ENCODE peak calls at places on chromosomes 5 and 9, in seven cellular contexts. H is IMR-90, R is astrocyte, S is HCT116, N is OCI-LY7, W is DND-41, M is H9. K is an unnamed sample.

GRCh38 chr5:75167345-75167744 is 69.3 kb downstream of the ANKRD31 start:
- DNase-seq in W (no peak), H (no peak), N (no peak), S (peak), M (peak), R (no peak), K (no peak)

GRCh38 chr9:116152941-116153764 is 438 bp upstream of the PAPPA start:
- DNase-seq in N (no peak), M (peak), S (no peak), W (no peak), H (peak), R (peak), K (no peak)

GRCh38 chr5:40385544-40385943 is 294.2 kb upstream of the PTGER4 start:
- DNase-seq in S (peak), M (peak), R (peak), H (peak), W (no peak), N (no peak), K (no peak)

GRCh38 chr9:73176450-73176875 is 24.8 kb downstream of the ANXA1 start:
- DNase-seq in M (no peak), N (no peak), R (peak), H (no peak), W (no peak), S (peak), K (no peak)

GRCh38 chr9:97046228-97046627 is 7.3 kb upstream of the CTSV start:
- DNase-seq in S (peak), W (no peak), H (peak), R (peak), N (no peak), M (peak), K (no peak)

GRCh38 chr5:147327421-147327820 is 92.6 kb downstream of the STK32A start:
- DNase-seq in M (no peak), R (no peak), W (no peak), H (no peak), N (no peak), S (no peak), K (no peak)

GRCh38 chr9:37255944-37256862 is 135.8 kb downstream of the ZCCHC7 start:
- DNase-seq in S (no peak), N (no peak), W (no peak), H (no peak), R (no peak), M (no peak), K (no peak)

GRCh38 chr9:19229725-19230355 is 653 bp upstream of the DENND4C start:
- DNase-seq in N (peak), M (peak), W (peak), S (peak), R (peak), H (no peak), K (peak)

GRCh38 chr5:76715734-76716455 is at the start of gene F2R:
- DNase-seq in R (peak), S (no peak), H (peak), N (no peak), W (peak), M (peak), K (no peak)

GRCh38 chr9:82880353-82880752 is 182.6 kb downstream of the RASEF start:
- DNase-seq in N (no peak), H (no peak), W (no peak), M (no peak), S (no peak), R (no peak), K (no peak)

DNA sequence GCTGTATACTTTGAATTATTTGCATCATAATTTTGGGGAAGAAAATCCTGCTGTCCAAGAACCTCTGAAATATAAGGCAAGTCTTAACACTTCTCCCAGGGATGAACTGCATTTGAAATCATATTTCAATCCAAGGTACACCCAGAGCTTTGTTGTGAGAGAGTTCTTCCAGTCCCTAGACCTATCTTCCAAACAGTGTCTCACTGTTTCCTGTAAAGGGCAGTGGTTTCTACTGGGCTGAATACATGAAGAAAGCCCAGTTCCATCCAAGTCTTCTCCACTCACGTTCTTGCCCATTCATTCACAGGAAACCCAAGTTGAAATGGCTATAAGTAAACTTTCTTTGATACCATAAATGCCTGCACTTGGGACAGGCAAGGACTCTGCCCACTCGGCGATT is 108.3 kb upstream of the LHFPL2 start:
- DNase-seq in M (no peak), H (no peak), R (no peak), N (no peak), S (no peak), W (no peak), K (no peak)
- H2AFZ ChIP-seq in M (no peak), H (no peak), R (no peak), N (peak), S (no peak), W (no peak), K (no peak)

GRCh38 chr5:112604741-112605390 is 132.8 kb upstream of the APC start:
- DNase-seq in S (peak), M (no peak), N (peak), H (no peak), W (peak), R (no peak), K (peak)
- H2AFZ ChIP-seq in S (no peak), M (no peak), N (peak), H (no peak), W (no peak), R (no peak), K (peak)

GRCh38 chr5:92687793-92688467 is 893.1 kb downstream of the NR2F1-AS1 start:
- DNase-seq in S (peak), W (no peak), R (peak), M (peak), N (no peak), H (peak), K (no peak)
- H2AFZ ChIP-seq in S (peak), W (no peak), R (peak), M (no peak), N (no peak), H (no peak), K (no peak)

DNA sequence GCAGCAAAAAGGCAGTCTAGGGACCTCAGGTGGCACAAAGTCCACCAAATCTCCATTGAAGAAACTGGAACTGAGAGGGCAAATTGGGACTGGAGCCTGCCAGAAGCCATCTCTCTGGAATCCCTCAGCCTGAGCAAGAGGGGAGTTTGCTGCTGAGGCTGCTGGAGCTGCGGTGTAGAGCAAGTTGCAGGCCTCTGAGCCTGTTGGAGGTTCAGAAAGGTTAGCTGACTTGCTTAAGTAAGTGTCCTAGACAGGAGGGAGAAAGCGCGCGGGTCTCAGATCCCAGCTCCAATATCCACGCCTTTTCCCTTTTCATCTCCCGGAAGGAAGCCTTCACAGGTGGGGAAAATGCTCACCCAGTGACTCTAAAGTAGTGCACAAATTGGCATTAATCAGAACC is 1.4 kb upstream of the TGFBR1 start:
- DNase-seq in S (no peak), H (peak), M (peak), R (no peak), N (no peak), W (no peak), K (no peak)
- H2AFZ ChIP-seq in S (no peak), H (peak), M (peak), R (peak), N (no peak), W (no peak), K (no peak)

DNA sequence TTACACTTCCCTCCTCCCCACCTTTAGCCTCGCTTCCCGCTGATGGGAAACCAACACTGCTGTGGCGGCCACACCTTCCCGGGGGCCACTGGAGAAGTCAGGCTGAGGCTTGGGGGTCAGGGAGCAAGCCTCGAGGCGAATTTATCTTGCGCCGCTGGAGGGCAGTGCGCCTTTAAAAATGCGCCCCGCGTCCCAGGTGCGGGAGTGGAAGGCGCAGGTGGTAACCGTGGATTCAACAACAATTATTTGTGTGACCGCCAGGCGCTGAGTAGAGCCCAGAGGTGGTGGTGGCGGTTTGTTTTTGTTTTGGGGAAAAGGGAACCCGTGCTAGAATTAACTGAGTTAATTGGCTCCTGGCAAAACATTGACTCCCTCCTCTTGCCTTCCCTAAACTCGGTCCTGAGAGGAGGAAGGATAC is 1.1 kb downstream of the CFAP77 start:
- DNase-seq in W (peak), N (peak), R (no peak), S (peak), M (peak), H (peak), K (peak)
- H2AFZ ChIP-seq in W (no peak), N (peak), R (no peak), S (peak), M (no peak), H (peak), K (no peak)

GRCh38 chr9:74499111-74499601 is 2.0 kb downstream of the RORB start:
- DNase-seq in M (peak), H (no peak), S (no peak), N (no peak), R (peak), W (peak), K (no peak)

GRCh38 chr9:74498616-74499095 is 1.5 kb downstream of the RORB start:
- DNase-seq in S (no peak), W (peak), M (peak), N (no peak), R (peak), H (no peak), K (no peak)

GRCh38 chr9:74494490-74494889 is 2.6 kb upstream of the RORB start:
- DNase-seq in H (no peak), N (no peak), R (no peak), S (no peak), W (no peak), M (no peak), K (no peak)

GRCh38 chr9:74497750-74498615 is 848 bp downstream of the RORB start:
- DNase-seq in N (no peak), M (peak), S (no peak), R (peak), W (peak), H (no peak), K (no peak)

GRCh38 chr9:74496819-74497749 is at the start of gene RORB:
- DNase-seq in R (peak), H (peak), W (peak), M (peak), S (no peak), N (no peak), K (peak)
- H2AFZ ChIP-seq in R (peak), H (peak), W (peak), M (peak), S (no peak), N (no peak), K (peak)

GRCh38 chr5:60652206-60652605 is 47.8 kb downstream of the DEPDC1B start:
- DNase-seq in S (no peak), N (no peak), W (no peak), M (no peak), R (peak), H (peak), K (no peak)
- H2AFZ ChIP-seq in S (no peak), N (no peak), W (no peak), M (no peak), R (peak), H (no peak), K (no peak)

GRCh38 chr9:5510991-5511390 is 660 bp downstream of the PDCD1LG2 start:
- DNase-seq in H (peak), R (no peak), N (no peak), M (no peak), W (no peak), S (no peak), K (no peak)

GRCh38 chr9:5511935-5512580 is 1.7 kb downstream of the PDCD1LG2 start:
- DNase-seq in W (no peak), H (no peak), M (no peak), R (no peak), S (no peak), N (no peak), K (no peak)

GRCh38 chr9:5511476-5511875 is 1.1 kb downstream of the PDCD1LG2 start:
- DNase-seq in M (no peak), R (no peak), W (no peak), H (no peak), S (no peak), N (no peak), K (no peak)

GRCh38 chr9:5509573-5509972 is 758 bp upstream of the PDCD1LG2 start:
- DNase-seq in H (peak), W (no peak), R (peak), M (no peak), S (peak), N (no peak), K (no peak)

DNA sequence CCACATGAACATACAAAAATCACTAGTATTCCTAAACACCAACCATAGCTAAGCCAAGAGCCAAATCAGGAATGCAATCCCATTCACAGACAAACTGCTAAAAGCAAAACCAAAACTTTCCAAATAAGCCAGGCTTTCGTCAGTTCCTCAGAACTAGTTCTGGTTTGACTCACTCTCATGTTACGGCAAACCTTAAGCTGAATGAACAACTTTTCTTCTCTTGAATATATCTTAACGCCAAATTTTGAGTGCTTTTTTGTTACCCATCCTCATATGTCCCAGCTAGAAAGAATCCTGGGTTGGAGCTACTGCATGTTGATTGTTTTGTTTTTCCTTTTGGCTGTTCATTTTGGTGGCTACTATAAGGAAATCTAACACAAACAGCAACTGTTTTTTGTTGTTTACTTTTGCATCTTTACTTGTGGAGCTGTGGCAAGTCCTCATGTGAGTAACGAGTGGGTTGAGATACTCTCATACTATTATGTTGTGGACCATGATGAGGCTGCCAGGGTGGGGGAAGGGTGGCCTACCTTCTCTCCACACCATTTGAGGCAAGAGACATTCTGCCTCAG is at the start of gene PDCD1LG2:
- DNase-seq in N (no peak), R (peak), M (no peak), H (peak), S (no peak), W (no peak), K (no peak)
- H2AFZ ChIP-seq in N (no peak), R (peak), M (no peak), H (peak), S (no peak), W (no peak), K (no peak)